ENCODE peak calls at places on chromosomes 6 and 20, in four cellular contexts. E is neuronal stem cell, Y is mesendoderm, M is H1. B is an unnamed sample.

GRCh38 chr20:51534764-51535386 is 7.6 kb downstream of the NFATC2 start:
- DNase-seq in Y (no peak), E (no peak), M (no peak), B (no peak)

GRCh38 chr6:113137411-113137810 is 719.7 kb upstream of the MARCKS start:
- DNase-seq in M (no peak), E (no peak), Y (no peak), B (no peak)

GRCh38 chr6:158417760-158418098 is 105.5 kb downstream of the TULP4 start:
- DNase-seq in Y (no peak), M (no peak), E (no peak), B (peak; percentile 78)

GRCh38 chr20:12111431-12112088 is 193.9 kb downstream of the BTBD3 start:
- DNase-seq in E (no peak), Y (no peak), M (no peak), B (no peak)

GRCh38 chr6:25279748-25280616 is 808 bp downstream of the CARMIL1 start:
- DNase-seq in E (peak; percentile 33), Y (peak; percentile 70), M (peak; percentile 87), B (peak; percentile 5)

GRCh38 chr20:21099653-21100589 is 6.2 kb downstream of the LINC00237 start:
- DNase-seq in M (peak; percentile 68), E (no peak), Y (peak; percentile 61), B (peak; percentile 18)

GRCh38 chr6:122702846-122703245 is 76.7 kb upstream of the FABP7 start:
- DNase-seq in E (no peak), M (no peak), Y (no peak), B (no peak)

GRCh38 chr6:157989541-157990289 is 8.1 kb downstream of the SYNJ2 start:
- DNase-seq in Y (no peak), M (no peak), E (no peak), B (peak; percentile 33)

GRCh38 chr6:89310929-89311328 is 4.2 kb downstream of the GABRR2 start:
- DNase-seq in M (no peak), Y (peak; percentile 21), E (no peak), B (peak; percentile 74)

GRCh38 chr6:3940703-3941102 is 91.5 kb downstream of the FAM50B start:
- DNase-seq in Y (no peak), E (no peak), M (no peak), B (no peak)

GRCh38 chr6:44041461-44042260 is 85.6 kb downstream of the MRPL14 start:
- DNase-seq in M (no peak), Y (peak; percentile 98), E (peak; percentile 15), B (peak; percentile 99)

GRCh38 chr6:83853968-83854501 is 875 bp downstream of the RIPPLY2 start:
- DNase-seq in E (no peak), Y (peak; percentile 46), M (peak; percentile 75), B (no peak)

GRCh38 chr6:35203680-35204079 is 10.1 kb upstream of the SCUBE3 start:
- DNase-seq in Y (no peak), M (no peak), E (no peak), B (no peak)

GRCh38 chr20:2108987-2109386 is 7.4 kb downstream of the STK35 start:
- DNase-seq in Y (peak; percentile 69), M (no peak), E (no peak), B (peak; percentile 79)

GRCh38 chr6:24766685-24767462 is 7.9 kb upstream of the GMNN start:
- DNase-seq in Y (no peak), E (no peak), M (no peak), B (peak; percentile 37)

GRCh38 chr20:45812157-45813005 is at the start of gene UBE2C:
- DNase-seq in E (peak; percentile 97), Y (peak; percentile 100), M (peak; percentile 96), B (peak; percentile 100)

GRCh38 chr6:110039996-110040383 is 61.9 kb downstream of the GPR6 start:
- DNase-seq in Y (peak; percentile 59), M (peak; percentile 76), E (no peak), B (peak; percentile 19)

GRCh38 chr20:63680857-63681608 is 15.4 kb upstream of the TNFRSF6B start:
- DNase-seq in M (no peak), E (no peak), Y (no peak), B (no peak)

GRCh38 chr20:63679799-63680305 is 16.6 kb upstream of the TNFRSF6B start:
- DNase-seq in M (no peak), Y (no peak), E (no peak), B (no peak)

GRCh38 chr20:63682384-63683139 is 13.9 kb upstream of the TNFRSF6B start:
- DNase-seq in E (no peak), M (no peak), Y (peak; percentile 67), B (peak; percentile 98)

GRCh38 chr20:63680427-63680826 is 16.0 kb upstream of the TNFRSF6B start:
- DNase-seq in E (no peak), M (no peak), Y (no peak), B (no peak)

GRCh38 chr20:63681609-63682142 is 14.8 kb upstream of the TNFRSF6B start:
- DNase-seq in Y (no peak), M (no peak), E (no peak), B (no peak)
- H2BK120ac ChIP-seq in Y (no peak overlapping the region), M (no peak overlapping the region), E (peak overlapping the region; percentile 61), B (peak overlapping the region; percentile 50)

GRCh38 chr20:43431120-43431519 is 26.6 kb upstream of the SRSF6 start:
- DNase-seq in Y (no peak), E (no peak), M (no peak), B (no peak)
- H3K18ac ChIP-seq in Y (no peak overlapping the region), E (no peak overlapping the region), M (no peak overlapping the region), B (no peak overlapping the region)

GRCh38 chr6:15781890-15782289 is 119.1 kb upstream of the DTNBP1 start:
- DNase-seq in E (no peak), Y (no peak), M (no peak), B (no peak)
- H3K4me2 ChIP-seq in E (no peak overlapping the region), Y (no peak overlapping the region), M (no peak overlapping the region), B (no peak overlapping the region)

GRCh38 chr6:26305097-26305841 is 59.7 kb upstream of the BTN3A2 start:
- DNase-seq in Y (peak; percentile 93), M (peak; percentile 83), E (no peak), B (peak; percentile 56)
- H2BK120ac ChIP-seq in Y (no peak overlapping the region), M (no peak overlapping the region), E (no peak overlapping the region), B (no peak overlapping the region)

DNA sequence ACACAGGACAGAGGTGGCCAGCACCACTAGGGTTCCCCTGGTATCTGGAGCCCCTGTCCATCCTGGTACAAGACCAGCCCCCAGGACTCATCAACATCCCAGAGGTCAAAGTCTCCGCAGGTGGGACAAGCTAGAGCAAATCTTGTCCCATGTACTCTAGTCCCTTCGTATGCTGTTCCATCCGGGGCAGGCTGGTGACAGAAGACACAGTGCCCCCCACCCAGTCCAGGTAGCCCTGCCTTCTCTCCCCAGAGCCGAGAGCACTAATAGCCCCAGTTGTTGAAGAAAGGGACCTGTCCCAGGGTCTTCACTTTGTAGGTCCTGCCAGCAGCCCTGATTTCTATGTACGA is 21.1 kb downstream of the PCK1 start:
- DNase-seq in E (no peak), M (no peak), Y (no peak), B (no peak)
- H3K18ac ChIP-seq in E (no peak overlapping the region), M (no peak overlapping the region), Y (no peak overlapping the region), B (no peak overlapping the region)

GRCh38 chr6:2853766-2854393 is 12.2 kb upstream of the SERPINB1 start:
- DNase-seq in Y (peak; percentile 96), E (no peak), M (no peak), B (peak; percentile 84)
- H3K4me2 ChIP-seq in Y (peak overlapping the region; percentile 2), E (peak overlapping the region; percentile 26), M (peak overlapping the region; percentile 70), B (peak overlapping the region; percentile 52)

GRCh38 chr6:155787168-155787567 is 331.5 kb upstream of the NOX3 start:
- DNase-seq in Y (peak; percentile 6), E (no peak), M (no peak), B (no peak)
- H2BK120ac ChIP-seq in Y (no peak overlapping the region), E (no peak overlapping the region), M (no peak overlapping the region), B (no peak overlapping the region)

DNA sequence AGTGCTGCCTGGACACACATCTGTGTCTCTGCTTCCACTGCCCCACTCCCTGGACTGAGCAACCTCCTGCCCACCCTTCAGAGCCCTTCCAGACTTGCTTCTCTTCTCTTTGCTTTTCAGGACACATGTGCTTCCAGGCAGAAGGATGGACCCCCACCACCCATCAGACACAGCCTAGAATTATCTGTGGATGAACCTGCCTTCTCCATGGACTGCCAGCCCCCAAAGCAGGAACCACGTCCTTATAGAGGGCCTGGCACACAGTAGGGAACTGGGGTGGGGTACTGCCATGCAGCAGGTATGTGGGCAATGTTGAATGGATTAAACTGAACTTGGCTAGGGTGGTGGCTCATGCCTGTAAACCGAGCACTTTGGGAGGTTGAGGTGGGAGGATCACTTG is 3.6 kb downstream of the KIAA1755 start:
- DNase-seq in M (no peak), E (no peak), Y (no peak), B (no peak)
- H3K18ac ChIP-seq in M (no peak overlapping the region), E (peak overlapping the region; percentile 54), Y (no peak overlapping the region), B (no peak overlapping the region)

DNA sequence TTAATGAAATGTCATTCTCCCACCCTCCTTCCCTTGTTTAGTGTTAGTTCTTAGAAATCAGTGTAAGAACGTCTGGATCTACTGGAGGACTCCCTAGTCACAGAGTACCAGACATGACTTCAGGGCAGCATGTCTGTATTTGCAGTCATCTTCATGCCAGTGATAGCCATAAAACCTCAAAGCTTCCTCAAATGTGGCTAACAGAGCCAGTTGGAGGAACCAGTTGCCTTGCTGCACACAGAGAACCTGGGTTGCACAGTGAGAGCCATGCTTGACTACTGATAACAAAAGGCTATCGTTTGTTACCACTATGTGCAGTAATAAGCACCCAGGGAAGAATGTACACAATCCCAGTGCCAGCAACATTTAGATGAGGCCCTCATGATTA is 20.1 kb downstream of the NT5E start:
- DNase-seq in Y (no peak), E (no peak), M (no peak), B (peak; percentile 44)
- H3K4me2 ChIP-seq in Y (no peak overlapping the region), E (no peak overlapping the region), M (no peak overlapping the region), B (no peak overlapping the region)

B was measured in mesenchymal stem cell.